ENCODE peak calls at places on chromosomes 7 and 10, in four cellular contexts. One of them, this sample, is unnamed.
A peak's percentile ranks its signal among the peaks of the same experiment; 100 is the strongest.

GRCh38 chr7:143480501-143480900 is 2.8 kb downstream of the TAS2R41 start:
- DNase-seq in stromal cell of bone marrow: no peak
- DNase-seq in H7: no peak
- DNase-seq in cortex of kidney: no peak
- DNase-seq in this sample: no peak

GRCh38 chr10:97991875-97992274 is 38.5 kb downstream of the CRTAC1 start:
- DNase-seq in stromal cell of bone marrow: peak; percentile 4
- DNase-seq in H7: peak; percentile 69
- DNase-seq in cortex of kidney: no peak
- DNase-seq in this sample: no peak

GRCh38 chr7:150964593-150965111 is 13.5 kb downstream of the KCNH2 start:
- DNase-seq in stromal cell of bone marrow: no peak
- DNase-seq in H7: peak; percentile 88
- DNase-seq in cortex of kidney: no peak
- DNase-seq in this sample: no peak

GRCh38 chr7:151115836-151116418 is 29.7 kb downstream of the AGAP3 start:
- DNase-seq in stromal cell of bone marrow: no peak
- DNase-seq in H7: peak; percentile 78
- DNase-seq in cortex of kidney: no peak
- DNase-seq in this sample: no peak

GRCh38 chr10:116610443-116611152 is 10.2 kb upstream of the PNLIPRP2 start:
- DNase-seq in stromal cell of bone marrow: no peak
- DNase-seq in H7: no peak
- DNase-seq in cortex of kidney: no peak
- DNase-seq in this sample: no peak

GRCh38 chr10:16384064-16384463 is 52.7 kb upstream of the PTER start:
- DNase-seq in stromal cell of bone marrow: no peak
- DNase-seq in H7: no peak
- DNase-seq in cortex of kidney: no peak
- DNase-seq in this sample: no peak

GRCh38 chr7:82605247-82605864 is 161.8 kb upstream of the CACNA2D1 start:
- DNase-seq in stromal cell of bone marrow: no peak
- DNase-seq in H7: peak; percentile 41
- DNase-seq in cortex of kidney: no peak
- DNase-seq in this sample: no peak

GRCh38 chr10:103894454-103894853 is 23.5 kb downstream of the STN1 start:
- DNase-seq in stromal cell of bone marrow: peak; percentile 48
- DNase-seq in H7: no peak
- DNase-seq in cortex of kidney: no peak
- DNase-seq in this sample: no peak

GRCh38 chr10:86688398-86688921 is 20.1 kb downstream of the LDB3 start:
- DNase-seq in stromal cell of bone marrow: peak; percentile 54
- DNase-seq in H7: peak; percentile 91
- DNase-seq in cortex of kidney: no peak
- DNase-seq in this sample: peak; percentile 27

GRCh38 chr10:90589825-90590224 is 268.0 kb downstream of the HTR7 start:
- DNase-seq in stromal cell of bone marrow: no peak
- DNase-seq in H7: no peak
- DNase-seq in cortex of kidney: no peak
- DNase-seq in this sample: no peak

GRCh38 chr10:69867699-69868558 is 66.2 kb downstream of the COL13A1 start:
- DNase-seq in stromal cell of bone marrow: no peak
- DNase-seq in H7: peak; percentile 84
- DNase-seq in cortex of kidney: no peak
- DNase-seq in this sample: no peak

GRCh38 chr10:127908106-127908957 is 1.4 kb downstream of the PTPRE start:
- DNase-seq in stromal cell of bone marrow: peak; percentile 55
- DNase-seq in H7: peak; percentile 15
- DNase-seq in cortex of kidney: no peak
- DNase-seq in this sample: no peak

GRCh38 chr10:541041-541440 is 148.4 kb downstream of the DIP2C start:
- DNase-seq in stromal cell of bone marrow: no peak
- DNase-seq in H7: no peak
- DNase-seq in cortex of kidney: no peak
- DNase-seq in this sample: no peak

GRCh38 chr7:28627869-28628268 is 215.6 kb downstream of the CREB5 start:
- DNase-seq in stromal cell of bone marrow: no peak
- DNase-seq in H7: no peak
- DNase-seq in cortex of kidney: no peak
- DNase-seq in this sample: no peak

GRCh38 chr10:70352401-70353097 is 29.9 kb downstream of the LRRC20 start:
- DNase-seq in stromal cell of bone marrow: no peak
- DNase-seq in H7: no peak
- DNase-seq in cortex of kidney: no peak
- DNase-seq in this sample: no peak

GRCh38 chr10:117921421-117921820 is 125.3 kb downstream of the RAB11FIP2 start:
- DNase-seq in stromal cell of bone marrow: no peak
- DNase-seq in H7: no peak
- DNase-seq in cortex of kidney: no peak
- DNase-seq in this sample: no peak

GRCh38 chr10:82796510-82796909 is 921.5 kb downstream of the NRG3 start:
- DNase-seq in stromal cell of bone marrow: no peak
- DNase-seq in H7: no peak
- DNase-seq in cortex of kidney: no peak
- DNase-seq in this sample: no peak

GRCh38 chr7:157380416-157380815 is 43.6 kb downstream of the DNAJB6 start:
- DNase-seq in stromal cell of bone marrow: no peak
- DNase-seq in H7: no peak
- DNase-seq in cortex of kidney: no peak
- DNase-seq in this sample: no peak

GRCh38 chr7:101156866-101157589 is 2.8 kb downstream of the AP1S1 start:
- DNase-seq in stromal cell of bone marrow: no peak
- DNase-seq in H7: peak; percentile 31
- DNase-seq in cortex of kidney: no peak
- DNase-seq in this sample: no peak

GRCh38 chr7:149772821-149773425 is 465 bp downstream of the ZNF467 start:
- DNase-seq in stromal cell of bone marrow: no peak
- DNase-seq in H7: peak; percentile 90
- DNase-seq in cortex of kidney: no peak
- DNase-seq in this sample: no peak

GRCh38 chr10:72274730-72275350 is 1.1 kb downstream of the DDIT4 start:
- DNase-seq in stromal cell of bone marrow: no peak
- DNase-seq in H7: peak; percentile 86
- DNase-seq in cortex of kidney: no peak
- DNase-seq in this sample: peak; percentile 69

GRCh38 chr7:16492513-16493062 is 27.1 kb upstream of the SOSTDC1 start:
- DNase-seq in stromal cell of bone marrow: no peak
- DNase-seq in H7: no peak
- DNase-seq in cortex of kidney: no peak
- DNase-seq in this sample: no peak

GRCh38 chr7:148337166-148337565 is 253.4 kb upstream of the C7orf33 start:
- DNase-seq in stromal cell of bone marrow: no peak
- DNase-seq in H7: peak; percentile 53
- DNase-seq in cortex of kidney: no peak
- DNase-seq in this sample: no peak

GRCh38 chr10:80493482-80494021 is 39.4 kb downstream of the TSPAN14 start:
- DNase-seq in stromal cell of bone marrow: peak; percentile 92
- DNase-seq in H7: no peak
- DNase-seq in cortex of kidney: no peak
- DNase-seq in this sample: no peak

This sample was measured in activated T-helper 9 cell treated with anti-CD3 and anti-CD28 coated beads, Interleukin-2, amount 50 U/mL, for 16 hours.